ENCODE peak calls at places on chromosome 19, in five cellular contexts. One of them, this sample, is unnamed.
A peak's percentile ranks its signal among the peaks of the same experiment; 100 is the strongest.

GRCh38 chr19:54345938-54346386 is 7.0 kb upstream of the LILRA4 start:
- DNase-seq in ELR: no peak
- DNase-seq in NCI-H1417: no peak
- DNase-seq in GOT3: no peak
- DNase-seq in amniotic stem cell: no peak
- DNase-seq in this sample: no peak

GRCh38 chr19:16076958-16077611 is 790 bp downstream of the TPM4 start:
- DNase-seq in ELR: peak; percentile 58
- DNase-seq in amniotic stem cell: no peak
- DNase-seq in NCI-H1417: peak; percentile 73
- DNase-seq in GOT3: no peak
- DNase-seq in this sample: no peak

GRCh38 chr19:27652796-27653195 is 1560.2 kb downstream of the UQCRFS1 start:
- DNase-seq in NCI-H1417: no peak
- DNase-seq in amniotic stem cell: no peak
- DNase-seq in ELR: no peak
- DNase-seq in GOT3: no peak
- DNase-seq in this sample: no peak

GRCh38 chr19:51093510-51094345 is 11.0 kb upstream of the KLK14 start:
- DNase-seq in NCI-H1417: no peak
- DNase-seq in amniotic stem cell: no peak
- DNase-seq in ELR: peak; percentile 10
- DNase-seq in GOT3: no peak
- DNase-seq in this sample: no peak

GRCh38 chr19:46402725-46403124 is 10.6 kb downstream of the CCDC8 start:
- DNase-seq in GOT3: no peak
- DNase-seq in amniotic stem cell: no peak
- DNase-seq in NCI-H1417: no peak
- DNase-seq in ELR: no peak
- DNase-seq in this sample: no peak

GRCh38 chr19:53537126-53537522 is 821 bp upstream of the ZNF331 start:
- DNase-seq in NCI-H1417: peak; percentile 53
- DNase-seq in GOT3: no peak
- DNase-seq in ELR: no peak
- DNase-seq in amniotic stem cell: no peak
- DNase-seq in this sample: no peak

GRCh38 chr19:41018736-41019290 is 27.7 kb downstream of the CYP2B6 start:
- DNase-seq in NCI-H1417: no peak
- DNase-seq in GOT3: no peak
- DNase-seq in amniotic stem cell: no peak
- DNase-seq in ELR: no peak
- DNase-seq in this sample: no peak

GRCh38 chr19:44574201-44574950 is 39.0 kb upstream of the IGSF23 start:
- DNase-seq in ELR: no peak
- DNase-seq in NCI-H1417: no peak
- DNase-seq in GOT3: no peak
- DNase-seq in amniotic stem cell: no peak
- DNase-seq in this sample: no peak

This sample was measured in NCI-H510A treated with DMSO at 0.1 percent for 48 hours.